ENCODE peak calls at places on chromosomes 11 and 22, in eight cellular contexts. V is activated CD8-positive, alpha-beta memory T cell treated with anti-CD3 and anti-CD28 coated beads for 1 hour; W is astrocyte of the hippocampus; X is Right ventricle myocardium inferior; P is stimulated activated CD8-positive, alpha-beta memory T cell treated with anti-CD3 and anti-CD28 coated beads, Interleukin-12 subunit alpha, Interleukin-12 subunit beta, amount 100 ng/mL, for 4 hours; H is SW 1271; E is H4; C is bronchial epithelial cell. T is an unnamed sample.

GRCh38 chr22:21768435-21768834 is 32.8 kb upstream of the YPEL1 start:
- DNase-seq in H (no peak), P (no peak), V (no peak), W (no peak), X (no peak), C (no peak), E (no peak), T (no peak)

GRCh38 chr11:113168804-113169342 is 145.5 kb upstream of the TTC12 start:
- DNase-seq in E (no peak), P (no peak), H (no peak), C (no peak), W (no peak), V (no peak), X (no peak), T (no peak)

GRCh38 chr22:37419916-37420655 is 7.2 kb downstream of the ELFN2 start:
- DNase-seq in P (no peak), X (no peak), W (peak), H (no peak), C (peak), E (no peak), V (no peak), T (no peak)

GRCh38 chr11:34654491-34655334 is 33.8 kb downstream of the EHF start:
- DNase-seq in C (peak), H (peak), P (no peak), V (no peak), W (peak), E (peak), X (no peak), T (no peak)

GRCh38 chr22:22593250-22593649 is 34.2 kb upstream of the PRAME start:
- DNase-seq in W (no peak), P (no peak), E (no peak), C (no peak), X (no peak), V (no peak), H (no peak), T (no peak)

GRCh38 chr22:19419086-19419463 is 12.5 kb downstream of the HIRA start:
- DNase-seq in W (no peak), C (no peak), P (no peak), X (no peak), V (no peak), H (no peak), E (no peak), T (no peak)

GRCh38 chr11:126990716-126991480 is 9.7 kb downstream of the KIRREL3 start:
- DNase-seq in V (no peak), C (no peak), E (no peak), P (no peak), H (no peak), X (no peak), W (peak), T (no peak)

GRCh38 chr11:43269229-43269928 is 42.4 kb upstream of the API5 start:
- DNase-seq in P (no peak), H (no peak), X (peak), V (no peak), E (no peak), W (peak), C (no peak), T (no peak)

GRCh38 chr11:13114566-13115465 is 105.7 kb downstream of the RASSF10 start:
- DNase-seq in V (no peak), P (no peak), C (no peak), X (no peak), E (peak), W (no peak), H (no peak), T (no peak)

GRCh38 chr11:19929655-19930054 is 217.0 kb downstream of the NAV2 start:
- DNase-seq in E (no peak), H (no peak), P (no peak), C (no peak), V (no peak), W (no peak), X (no peak), T (no peak)

GRCh38 chr11:108019870-108020540 is 11.3 kb downstream of the CUL5 start:
- DNase-seq in H (no peak), E (peak), X (no peak), C (no peak), W (no peak), V (no peak), P (no peak), T (no peak)

GRCh38 chr11:131754671-131755070 is 384.3 kb downstream of the NTM start:
- DNase-seq in E (no peak), P (no peak), V (no peak), X (no peak), H (no peak), C (no peak), W (no peak), T (no peak)

GRCh38 chr22:19514831-19515565 is 9.2 kb downstream of the CLDN5 start:
- DNase-seq in H (no peak), V (no peak), P (no peak), W (no peak), X (no peak), E (no peak), C (peak), T (no peak)

GRCh38 chr11:126591966-126592489 is 236.5 kb downstream of the ST3GAL4 start:
- DNase-seq in P (no peak), W (no peak), X (no peak), C (no peak), H (no peak), V (no peak), E (no peak), T (no peak)

GRCh38 chr11:45560153-45560934 is 105.1 kb downstream of the CHST1 start:
- DNase-seq in V (no peak), P (no peak), W (no peak), H (no peak), C (no peak), E (no peak), X (no peak), T (no peak)

GRCh38 chr11:59901306-59901705 is 22.7 kb downstream of the OOSP3 start:
- DNase-seq in H (peak), W (peak), X (no peak), C (peak), P (no peak), V (no peak), E (peak), T (no peak)

GRCh38 chr11:132908017-132908810 is 624.1 kb downstream of the OPCML start:
- DNase-seq in X (no peak), W (no peak), C (no peak), V (no peak), P (no peak), E (no peak), H (no peak), T (no peak)

GRCh38 chr11:130178441-130178971 is 18.9 kb downstream of the ST14 start:
- DNase-seq in W (no peak), C (peak), E (no peak), P (no peak), V (no peak), X (no peak), H (no peak), T (no peak)

GRCh38 chr22:22824340-22825212 is 63.0 kb upstream of the IGLL5 start:
- DNase-seq in E (no peak), V (no peak), X (no peak), P (no peak), H (no peak), C (no peak), W (no peak), T (no peak)

GRCh38 chr11:134346976-134347350 is 15.2 kb downstream of the GLB1L2 start:
- DNase-seq in H (no peak), V (no peak), X (no peak), P (no peak), W (no peak), E (no peak), C (no peak), T (no peak)

GRCh38 chr11:116640641-116641402 is 132.0 kb downstream of the BUD13 start:
- DNase-seq in P (no peak), X (no peak), C (no peak), W (no peak), H (no peak), E (no peak), V (no peak), T (no peak)

GRCh38 chr11:83156150-83156995 is 558 bp upstream of the PCF11 start:
- DNase-seq in V (no peak), W (peak), C (peak), P (peak), X (peak), H (peak), E (peak), T (peak)

GRCh38 chr22:42676059-42676607 is 26.9 kb upstream of the CYB5R3 start:
- DNase-seq in P (no peak), E (no peak), H (no peak), W (no peak), X (no peak), C (no peak), V (no peak), T (no peak)

GRCh38 chr11:16469968-16470367 is 113.6 kb upstream of the SOX6 start:
- DNase-seq in W (peak), X (no peak), P (no peak), E (no peak), V (no peak), H (no peak), C (no peak), T (no peak)

GRCh38 chr22:45876136-45877035 is 100.6 kb downstream of the WNT7B start:
- DNase-seq in H (no peak), V (no peak), C (no peak), X (peak), E (no peak), P (no peak), W (no peak), T (no peak)

GRCh38 chr11:81005595-81005994 is 1564.8 kb upstream of the TENM4 start:
- DNase-seq in C (peak), X (no peak), W (peak), E (peak), V (no peak), P (no peak), H (no peak), T (no peak)